ENCODE peak calls at places on chromosome 17, in four cellular contexts. Y, L, P and H are unnamed samples.
A peak's percentile ranks its signal among the peaks of the same experiment; 100 is the strongest.

GRCh38 chr17:5443728-5444127 is 4.8 kb upstream of the C1QBP start:
- DNase-seq in L (no peak), P (no peak), Y (no peak), H (no peak)

GRCh38 chr17:70313450-70313849 is 144.1 kb downstream of the KCNJ2 start:
- DNase-seq in P (no peak), L (no peak), Y (no peak), H (no peak)

GRCh38 chr17:60128171-60128859 is 21.5 kb upstream of the CA4 start:
- DNase-seq in Y (no peak), P (no peak), L (no peak), H (peak; percentile 0)

GRCh38 chr17:12050646-12051225 is 30.1 kb downstream of the MAP2K4 start:
- DNase-seq in P (no peak), Y (no peak), L (no peak), H (no peak)

GRCh38 chr17:50707296-50708049 is at the start of gene ANKRD40:
- DNase-seq in P (peak; percentile 96), L (peak; percentile 94), Y (peak; percentile 84), H (peak; percentile 85)

GRCh38 chr17:38891441-38891840 is 21.6 kb downstream of the LASP1 start:
- DNase-seq in P (no peak), L (no peak), Y (no peak), H (no peak)

GRCh38 chr17:57589151-57590034 is 155.7 kb downstream of the CCDC182 start:
- DNase-seq in Y (no peak), L (no peak), P (no peak), H (no peak)

GRCh38 chr17:42389135-42389417 is 834 bp upstream of the STAT3 start:
- DNase-seq in Y (no peak), L (no peak), P (no peak), H (no peak)

GRCh38 chr17:2050246-2050866 is 4.5 kb upstream of the HIC1 start:
- DNase-seq in Y (no peak), P (peak; percentile 69), L (peak; percentile 94), H (peak; percentile 62)

GRCh38 chr17:50049636-50050035 is 6.3 kb upstream of the ITGA3 start:
- DNase-seq in L (no peak), Y (no peak), P (no peak), H (no peak)

GRCh38 chr17:76198702-76199101 is 41.6 kb downstream of the RNF157 start:
- DNase-seq in L (no peak), P (no peak), Y (no peak), H (no peak)

GRCh38 chr17:75765981-75766380 is 989 bp upstream of the GALK1 start:
- DNase-seq in L (no peak), P (no peak), Y (no peak), H (no peak)

GRCh38 chr17:61467416-61468262 is 15.4 kb downstream of the TBX4 start:
- DNase-seq in Y (no peak), L (no peak), P (peak; percentile 22), H (no peak)

GRCh38 chr17:81340606-81341346 is 45.7 kb upstream of the SLC38A10 start:
- DNase-seq in L (peak; percentile 86), P (peak; percentile 79), Y (no peak), H (no peak)

GRCh38 chr17:44785921-44786320 is 27.1 kb downstream of the ADAM11 start:
- DNase-seq in P (no peak), L (no peak), Y (no peak), H (no peak)

GRCh38 chr17:61575352-61575975 is 15.6 kb downstream of the NACA2 start:
- DNase-seq in Y (no peak), L (no peak), P (no peak), H (no peak)

GRCh38 chr17:38544839-38545209 is 60.9 kb downstream of the SRCIN1 start:
- DNase-seq in P (no peak), L (no peak), Y (no peak), H (no peak)

GRCh38 chr17:15091825-15092224 is 173.3 kb downstream of the PMP22 start:
- DNase-seq in Y (no peak), P (no peak), L (no peak), H (no peak)

GRCh38 chr17:50348522-50349240 is 2.8 kb downstream of the XYLT2 start:
- DNase-seq in P (no peak), L (peak; percentile 54), Y (no peak), H (no peak)

GRCh38 chr17:63395075-63395815 is 50.9 kb downstream of the CYB561 start:
- DNase-seq in L (no peak), P (no peak), Y (no peak), H (no peak)

GRCh38 chr17:17385502-17385901 is 82.3 kb downstream of the NT5M start:
- DNase-seq in L (no peak), Y (no peak), P (peak; percentile 33), H (no peak)

GRCh38 chr17:80313160-80313829 is 52.6 kb downstream of the RNF213 start:
- DNase-seq in Y (no peak), P (no peak), L (no peak), H (no peak)

GRCh38 chr17:82667668-82668000 is 19.4 kb upstream of the WDR45B start:
- DNase-seq in L (no peak), P (no peak), Y (no peak), H (no peak)

GRCh38 chr17:47840742-47841487 is at the start of gene SCRN2:
- DNase-seq in L (peak; percentile 99), Y (peak; percentile 82), P (peak; percentile 91), H (peak; percentile 83)
- TF ChIP-seq POLR2A in L (no peak), Y (no peak), P (no peak), H (no peak)

DNA sequence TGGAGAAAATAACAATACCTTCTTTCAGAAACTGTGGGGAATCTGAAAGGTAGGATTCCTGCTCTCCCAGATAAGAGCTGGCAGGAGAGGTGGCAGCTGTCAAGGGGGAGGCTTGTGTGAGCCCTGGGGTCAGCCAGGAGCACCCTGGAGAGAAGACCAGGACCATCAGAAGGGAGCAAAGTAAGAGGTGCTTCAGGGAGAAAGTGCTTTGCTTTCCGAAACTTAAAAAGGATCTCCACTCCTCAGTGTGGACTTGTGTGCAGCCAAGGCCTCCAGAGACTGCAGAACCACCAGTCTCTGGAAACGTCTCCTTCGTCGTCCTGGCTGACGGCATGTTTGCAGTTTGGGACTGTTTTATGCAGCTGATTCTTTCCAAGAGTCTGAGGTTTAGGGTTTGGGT is 13.7 kb upstream of the SOX9 start:
- DNase-seq in Y (no peak), P (no peak), L (no peak), H (no peak)
- H3K4me1 ChIP-seq in Y (no peaks in the 10 kb centered on the region), P (peaks cover 3% of the 10 kb centered on the region), L (no peaks in the 10 kb centered on the region), H (no peaks in the 10 kb centered on the region)

DNA sequence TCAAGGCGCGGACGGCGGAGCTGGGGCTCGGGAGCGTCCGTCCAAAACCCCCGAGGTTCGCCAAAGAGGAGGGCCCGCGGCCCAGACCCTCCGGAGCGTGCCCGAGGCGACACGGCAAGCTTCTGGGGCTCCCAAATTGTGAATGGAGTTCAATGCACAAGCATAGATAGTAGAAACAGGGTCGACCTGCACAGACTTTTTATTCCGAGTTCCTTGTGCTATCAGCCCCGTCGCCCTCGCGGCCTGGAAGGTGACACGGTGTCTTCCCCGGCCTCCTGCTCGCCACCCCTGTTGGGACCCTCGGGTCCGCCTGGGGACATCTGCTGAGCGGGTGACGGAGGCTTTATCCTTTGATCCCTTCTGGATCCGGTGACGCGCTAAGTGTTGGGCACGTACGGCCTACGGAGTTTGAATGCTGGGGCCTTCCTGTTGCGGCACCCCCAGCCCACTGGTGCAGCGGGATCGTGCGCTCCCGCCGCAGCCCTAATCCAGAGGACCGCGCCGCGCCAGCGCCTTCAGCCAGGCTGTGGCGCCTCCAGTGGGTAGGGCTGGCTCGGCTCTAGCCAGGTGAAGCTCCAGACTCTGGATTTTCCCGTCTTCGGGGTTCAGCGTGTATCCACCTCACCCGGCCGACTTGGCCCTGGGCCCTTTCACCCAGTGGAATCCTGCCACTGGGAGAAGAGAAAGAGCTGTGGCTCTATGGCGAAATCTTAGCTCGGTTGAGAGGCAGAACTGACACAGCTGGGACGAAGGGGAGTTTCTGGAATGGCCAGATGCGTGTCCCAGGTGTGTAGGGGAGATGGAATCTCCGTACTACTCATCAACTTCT is 17.0 kb upstream of the NTN1 start:
- DNase-seq in P (no peak), Y (no peak), L (peak; percentile 59), H (no peak)
- H3K27me3 ChIP-seq in P (no peaks in the 10 kb centered on the region), Y (no peaks in the 10 kb centered on the region), L (peaks cover 3% of the 10 kb centered on the region), H (no peaks in the 10 kb centered on the region)

GRCh38 chr17:31116167-31116566 is 21.4 kb downstream of the NF1 start:
- DNase-seq in P (no peak), Y (no peak), L (no peak), H (no peak)
- TF ChIP-seq POLR2A in P (no peak), Y (no peak), L (no peak), H (no peak)